ENCODE peak calls at places on chromosomes 2 and 18, in five cellular contexts. G is right atrium auricular region; U is CD4-positive, alpha-beta T cell; D is fibroblast of pulmonary artery; J is endodermal cell. I is an unnamed sample.

GRCh38 chr2:6824962-6825361 is 40.7 kb downstream of the CMPK2 start:
- DNase-seq in G (no peak), U (no peak), D (peak; percentile 39), J (no peak), I (peak; percentile 90)

GRCh38 chr2:166658901-166659300 is 164.9 kb upstream of the SCN7A start:
- DNase-seq in G (no peak), U (no peak), D (no peak), J (no peak), I (no peak)

GRCh38 chr2:33873206-33873605 is 274.1 kb upstream of the FAM98A start:
- DNase-seq in G (no peak), U (no peak), D (no peak), J (no peak), I (no peak)

GRCh38 chr2:226159875-226160479 is 639.6 kb downstream of the IRS1 start:
- DNase-seq in G (no peak), U (no peak), D (peak; percentile 17), J (no peak), I (no peak)

GRCh38 chr18:75124967-75125358 is 84.0 kb downstream of the PTGR3 start:
- DNase-seq in G (no peak), U (no peak), D (no peak), J (no peak), I (no peak)

GRCh38 chr2:222413295-222413911 is 10.9 kb upstream of the SGPP2 start:
- DNase-seq in G (no peak), U (no peak), D (no peak), J (no peak), I (no peak)

GRCh38 chr2:18991177-18992168 is 366.9 kb downstream of the OSR1 start:
- DNase-seq in G (peak; percentile 60), U (no peak), D (peak; percentile 91), J (no peak), I (peak; percentile 63)

GRCh38 chr18:26461405-26461804 is 86.9 kb downstream of the KCTD1 start:
- DNase-seq in G (no peak), U (no peak), D (no peak), J (no peak), I (no peak)

GRCh38 chr2:96325038-96325883 is at the start of gene ITPRIPL1:
- DNase-seq in G (no peak), U (no peak), D (no peak), J (peak; percentile 81), I (no peak)

GRCh38 chr2:230054079-230054478 is 14.6 kb downstream of the SLC16A14 start:
- DNase-seq in G (no peak), U (no peak), D (peak; percentile 49), J (no peak), I (peak; percentile 11)

GRCh38 chr18:75143851-75144250 is 65.1 kb downstream of the PTGR3 start:
- DNase-seq in G (peak; percentile 32), U (no peak), D (no peak), J (no peak), I (no peak)

GRCh38 chr18:44937985-44938384 is 257.3 kb downstream of the SETBP1 start:
- DNase-seq in G (no peak), U (no peak), D (no peak), J (peak; percentile 71), I (no peak)

GRCh38 chr2:45121236-45121927 is 112.1 kb upstream of the SIX2 start:
- DNase-seq in G (peak; percentile 4), U (no peak), D (no peak), J (no peak), I (no peak)

GRCh38 chr2:170013802-170014551 is 164.0 kb upstream of the MYO3B start:
- DNase-seq in G (no peak), U (no peak), D (peak; percentile 38), J (peak; percentile 67), I (peak; percentile 53)

GRCh38 chr2:241271641-241272297 is 43.7 kb downstream of the HDLBP start:
- DNase-seq in G (peak; percentile 92), U (peak; percentile 26), D (peak; percentile 84), J (peak; percentile 74), I (peak; percentile 91)

GRCh38 chr2:96374211-96374951 is 38.8 kb downstream of the NCAPH start:
- DNase-seq in G (no peak), U (no peak), D (peak; percentile 58), J (no peak), I (no peak)

GRCh38 chr2:34143149-34143548 is 544.0 kb upstream of the FAM98A start:
- DNase-seq in G (no peak), U (no peak), D (no peak), J (no peak), I (no peak)

GRCh38 chr2:12050381-12050780 is 303.9 kb downstream of the LPIN1 start:
- DNase-seq in G (no peak), U (no peak), D (no peak), J (no peak), I (peak; percentile 87)

GRCh38 chr2:7060156-7060555 is 142.9 kb downstream of the RNF144A start:
- DNase-seq in G (no peak), U (no peak), D (no peak), J (no peak), I (no peak)

GRCh38 chr2:235378944-235379343 is 114.9 kb upstream of the AGAP1 start:
- DNase-seq in G (no peak), U (no peak), D (no peak), J (no peak), I (no peak)

GRCh38 chr2:85312404-85312803 is 15.4 kb downstream of the TGOLN2 start:
- DNase-seq in G (no peak), U (no peak), D (peak; percentile 81), J (no peak), I (peak; percentile 49)

GRCh38 chr2:144950874-144951560 is 431.1 kb upstream of the ZEB2 start:
- DNase-seq in G (no peak), U (no peak), D (peak; percentile 92), J (no peak), I (peak; percentile 78)

GRCh38 chr2:237264480-237265219 is 149.3 kb downstream of the COL6A3 start:
- DNase-seq in G (no peak), U (no peak), D (peak; percentile 68), J (no peak), I (no peak)

GRCh38 chr2:20457661-20458630 is 11.1 kb downstream of the RHOB start:
- DNase-seq in G (peak; percentile 28), U (no peak), D (no peak), J (no peak), I (no peak)

GRCh38 chr2:127658146-127658545 is 12.2 kb downstream of the GPR17 start:
- DNase-seq in G (no peak), U (no peak), D (no peak), J (no peak), I (no peak)

GRCh38 chr2:231394201-231395141 is 1.0 kb upstream of the B3GNT7 start:
- DNase-seq in G (no peak), U (no peak), D (no peak), J (peak; percentile 92), I (no peak)

GRCh38 chr2:227374158-227374557 is 4.9 kb downstream of the TM4SF20 start:
- DNase-seq in G (no peak), U (no peak), D (peak; percentile 80), J (no peak), I (no peak)

GRCh38 chr2:128797092-128797491 is 478.4 kb upstream of the HS6ST1 start:
- DNase-seq in G (peak; percentile 40), U (no peak), D (no peak), J (peak; percentile 25), I (no peak)

DNA sequence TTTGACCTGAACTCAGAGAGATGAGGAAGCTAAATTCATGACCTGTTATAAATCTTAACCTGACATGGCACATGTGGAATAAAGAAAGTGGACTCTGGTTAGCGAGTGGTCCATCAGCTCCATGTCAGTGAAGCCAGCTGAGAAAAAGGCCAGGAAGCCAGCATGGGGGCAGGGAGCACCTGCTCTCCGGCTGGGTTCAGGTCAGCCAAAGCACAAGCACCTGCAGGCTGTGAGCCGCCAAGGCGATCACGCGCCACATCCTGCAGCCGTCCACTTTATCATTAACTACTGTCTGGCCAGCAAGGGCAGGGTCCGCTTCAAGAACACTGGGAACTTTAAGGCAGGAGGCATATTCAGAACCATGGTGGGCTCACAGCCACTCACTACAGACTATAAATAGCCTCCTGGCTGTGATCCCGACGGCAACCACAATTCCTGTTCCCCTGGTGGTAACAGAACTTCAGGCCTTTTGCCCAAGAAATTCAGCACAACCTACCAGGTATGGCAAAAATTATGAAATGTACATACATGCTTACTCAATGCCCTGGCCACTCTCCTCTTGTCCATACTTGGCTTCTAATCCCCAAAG is 35.5 kb downstream of the ACVR1 start:
- DNase-seq in G (no peak), U (no peak), D (no peak), J (no peak), I (peak; percentile 21)
- TF ChIP-seq CTCF in G (peak; percentile 32), U (no peak), D (peak; percentile 3), J (peak; percentile 44), I (no peak)

GRCh38 chr2:113407446-113408099 is 29.9 kb upstream of the ZNG1B start:
- DNase-seq in G (no peak), U (no peak), D (peak; percentile 7), J (no peak), I (peak; percentile 3)
- TF ChIP-seq CTCF in G (peak; percentile 11), U (no peak), D (peak; percentile 25), J (peak; percentile 61), I (peak; percentile 10)

GRCh38 chr2:156332452-156333273 is at the start of gene NR4A2:
- DNase-seq in G (peak; percentile 96), U (peak; percentile 75), D (peak; percentile 95), J (peak; percentile 92), I (peak; percentile 94)

GRCh38 chr2:156333951-156334495 is 1.5 kb upstream of the NR4A2 start:
- DNase-seq in G (peak; percentile 69), U (no peak), D (peak; percentile 69), J (peak; percentile 90), I (peak; percentile 68)

GRCh38 chr2:156331572-156332451 is 709 bp downstream of the NR4A2 start:
- DNase-seq in G (peak; percentile 93), U (no peak), D (peak; percentile 88), J (peak; percentile 75), I (peak; percentile 80)

GRCh38 chr2:156333274-156333950 is 891 bp upstream of the NR4A2 start:
- DNase-seq in G (no peak), U (no peak), D (no peak), J (no peak), I (no peak)

DNA sequence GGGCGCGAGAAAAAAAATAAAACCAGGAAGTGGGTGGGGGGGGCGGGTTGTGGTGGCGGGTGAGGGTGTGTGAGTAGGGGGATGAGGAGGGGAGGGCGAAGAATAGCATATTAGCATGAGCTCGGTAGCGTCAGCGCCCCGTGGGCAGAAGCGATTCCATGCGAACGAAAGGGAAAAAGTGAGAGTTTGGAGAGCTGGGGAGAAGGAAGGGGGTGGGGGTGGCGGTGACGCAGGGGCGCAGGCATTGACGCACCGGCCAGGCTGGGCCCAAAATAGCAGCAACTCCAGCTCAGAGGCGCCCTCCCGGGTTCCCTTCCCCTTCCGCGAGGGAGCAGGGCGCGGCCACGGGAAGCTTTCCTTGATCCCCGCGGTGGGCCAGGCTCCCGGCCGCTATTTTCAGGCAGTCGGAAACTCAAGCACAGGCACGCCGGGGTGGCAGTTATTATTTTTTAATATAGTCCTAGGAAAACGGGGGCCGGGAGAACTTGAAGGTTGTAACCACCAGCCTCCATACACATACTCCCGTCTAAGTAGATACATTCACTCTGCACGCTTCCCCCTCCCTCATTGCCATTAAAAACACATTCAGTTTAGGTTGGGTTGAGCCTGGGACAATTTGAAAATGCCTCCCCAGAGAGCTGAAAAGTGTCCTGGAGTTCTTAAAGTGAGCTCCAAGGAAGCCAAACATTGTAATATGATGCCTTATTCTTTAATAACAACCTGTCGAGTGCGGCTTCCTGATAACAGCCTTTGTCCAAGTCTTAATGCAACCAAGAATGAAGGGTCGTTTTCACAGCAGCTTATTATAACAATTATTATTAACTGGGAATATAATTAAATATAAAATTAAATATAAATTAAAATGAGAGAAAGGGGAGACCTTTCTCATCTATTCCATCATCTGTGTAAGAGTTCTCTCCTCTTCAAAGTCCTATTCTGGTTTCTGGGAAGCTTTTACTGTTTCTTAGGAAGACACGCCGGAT is 2.3 kb upstream of the NR4A2 start:
- DNase-seq in G (peak; percentile 97), U (peak; percentile 54), D (peak; percentile 97), J (peak; percentile 89), I (peak; percentile 96)
- TF ChIP-seq CTCF in G (peak; percentile 33), U (no peak), D (no peak), J (peak; percentile 9), I (peak; percentile 5)

GRCh38 chr18:65788373-65788772 is 37.6 kb downstream of the CDH7 start:
- DNase-seq in G (no peak), U (no peak), D (no peak), J (no peak), I (no peak)
- TF ChIP-seq CTCF in G (no peak), U (no peak), D (no peak), J (peak; percentile 36), I (no peak)